ENCODE peak calls at places on chromosome 13, in eight cellular contexts. One of them, this sample, is unnamed.

GRCh38 chr13:56400774-56401173 is 739.9 kb upstream of the PRR20A start:
- DNase-seq in T-helper 2 cell: no peak
- DNase-seq in stimulated activated CD4-positive, alpha-beta T cell treated with anti-CD3 and anti-CD28 coated beads, TNF-alpha, amount 100 ng/mL, for 4 hours: no peak
- DNase-seq in stimulated activated naive CD4-positive, alpha-beta T cell: no peak
- DNase-seq in left cardiac atrium: no peak
- DNase-seq in heart right ventricle: no peak
- DNase-seq in activated CD8-positive, alpha-beta memory T cell treated with anti-CD3 and anti-CD28 coated beads for 1 hour: no peak
- DNase-seq in AG08396: no peak
- DNase-seq in this sample: no peak

GRCh38 chr13:20891034-20891433 is 11.5 kb downstream of the XPO4 start:
- DNase-seq in AG08396: no peak
- DNase-seq in T-helper 2 cell: no peak
- DNase-seq in left cardiac atrium: no peak
- DNase-seq in stimulated activated CD4-positive, alpha-beta T cell treated with anti-CD3 and anti-CD28 coated beads, TNF-alpha, amount 100 ng/mL, for 4 hours: no peak
- DNase-seq in heart right ventricle: no peak
- DNase-seq in activated CD8-positive, alpha-beta memory T cell treated with anti-CD3 and anti-CD28 coated beads for 1 hour: no peak
- DNase-seq in stimulated activated naive CD4-positive, alpha-beta T cell: no peak
- DNase-seq in this sample: no peak

GRCh38 chr13:33180009-33180804 is 105.3 kb downstream of the STARD13 start:
- DNase-seq in left cardiac atrium: no peak
- DNase-seq in stimulated activated CD4-positive, alpha-beta T cell treated with anti-CD3 and anti-CD28 coated beads, TNF-alpha, amount 100 ng/mL, for 4 hours: no peak
- DNase-seq in activated CD8-positive, alpha-beta memory T cell treated with anti-CD3 and anti-CD28 coated beads for 1 hour: no peak
- DNase-seq in AG08396: no peak
- DNase-seq in T-helper 2 cell: no peak
- DNase-seq in heart right ventricle: no peak
- DNase-seq in stimulated activated naive CD4-positive, alpha-beta T cell: no peak
- DNase-seq in this sample: no peak

GRCh38 chr13:48304132-48304876 is 753 bp downstream of the RB1 start:
- DNase-seq in AG08396: peak; percentile 57
- DNase-seq in stimulated activated naive CD4-positive, alpha-beta T cell: peak; percentile 35
- DNase-seq in heart right ventricle: peak; percentile 49
- DNase-seq in stimulated activated CD4-positive, alpha-beta T cell treated with anti-CD3 and anti-CD28 coated beads, TNF-alpha, amount 100 ng/mL, for 4 hours: no peak
- DNase-seq in T-helper 2 cell: no peak
- DNase-seq in activated CD8-positive, alpha-beta memory T cell treated with anti-CD3 and anti-CD28 coated beads for 1 hour: no peak
- DNase-seq in left cardiac atrium: peak; percentile 50
- DNase-seq in this sample: peak; percentile 8

GRCh38 chr13:42615691-42616090 is 41.7 kb downstream of the TNFSF11 start:
- DNase-seq in activated CD8-positive, alpha-beta memory T cell treated with anti-CD3 and anti-CD28 coated beads for 1 hour: no peak
- DNase-seq in stimulated activated naive CD4-positive, alpha-beta T cell: no peak
- DNase-seq in heart right ventricle: no peak
- DNase-seq in AG08396: no peak
- DNase-seq in T-helper 2 cell: no peak
- DNase-seq in stimulated activated CD4-positive, alpha-beta T cell treated with anti-CD3 and anti-CD28 coated beads, TNF-alpha, amount 100 ng/mL, for 4 hours: no peak
- DNase-seq in left cardiac atrium: no peak
- DNase-seq in this sample: peak; percentile 77

GRCh38 chr13:78137404-78138142 is 218.9 kb upstream of the EDNRB start:
- DNase-seq in activated CD8-positive, alpha-beta memory T cell treated with anti-CD3 and anti-CD28 coated beads for 1 hour: no peak
- DNase-seq in stimulated activated CD4-positive, alpha-beta T cell treated with anti-CD3 and anti-CD28 coated beads, TNF-alpha, amount 100 ng/mL, for 4 hours: no peak
- DNase-seq in stimulated activated naive CD4-positive, alpha-beta T cell: peak; percentile 7
- DNase-seq in left cardiac atrium: no peak
- DNase-seq in heart right ventricle: no peak
- DNase-seq in T-helper 2 cell: no peak
- DNase-seq in AG08396: peak; percentile 53
- DNase-seq in this sample: peak; percentile 47

GRCh38 chr13:79775830-79776229 is 294.9 kb downstream of the NDFIP2 start:
- DNase-seq in AG08396: peak; percentile 62
- DNase-seq in stimulated activated naive CD4-positive, alpha-beta T cell: no peak
- DNase-seq in activated CD8-positive, alpha-beta memory T cell treated with anti-CD3 and anti-CD28 coated beads for 1 hour: no peak
- DNase-seq in stimulated activated CD4-positive, alpha-beta T cell treated with anti-CD3 and anti-CD28 coated beads, TNF-alpha, amount 100 ng/mL, for 4 hours: no peak
- DNase-seq in left cardiac atrium: no peak
- DNase-seq in T-helper 2 cell: no peak
- DNase-seq in heart right ventricle: peak; percentile 36
- DNase-seq in this sample: peak; percentile 42

GRCh38 chr13:111587249-111587648 is 266.8 kb downstream of the TEX29 start:
- DNase-seq in stimulated activated CD4-positive, alpha-beta T cell treated with anti-CD3 and anti-CD28 coated beads, TNF-alpha, amount 100 ng/mL, for 4 hours: no peak
- DNase-seq in heart right ventricle: no peak
- DNase-seq in left cardiac atrium: no peak
- DNase-seq in activated CD8-positive, alpha-beta memory T cell treated with anti-CD3 and anti-CD28 coated beads for 1 hour: no peak
- DNase-seq in AG08396: no peak
- DNase-seq in T-helper 2 cell: no peak
- DNase-seq in stimulated activated naive CD4-positive, alpha-beta T cell: no peak
- DNase-seq in this sample: no peak

GRCh38 chr13:77016241-77016812 is 10.6 kb downstream of the FBXL3 start:
- DNase-seq in heart right ventricle: no peak
- DNase-seq in T-helper 2 cell: no peak
- DNase-seq in left cardiac atrium: no peak
- DNase-seq in stimulated activated CD4-positive, alpha-beta T cell treated with anti-CD3 and anti-CD28 coated beads, TNF-alpha, amount 100 ng/mL, for 4 hours: no peak
- DNase-seq in stimulated activated naive CD4-positive, alpha-beta T cell: no peak
- DNase-seq in activated CD8-positive, alpha-beta memory T cell treated with anti-CD3 and anti-CD28 coated beads for 1 hour: no peak
- DNase-seq in AG08396: no peak
- DNase-seq in this sample: no peak

GRCh38 chr13:36297259-36297599 is 385 bp downstream of the CCDC169 start:
- DNase-seq in T-helper 2 cell: no peak
- DNase-seq in activated CD8-positive, alpha-beta memory T cell treated with anti-CD3 and anti-CD28 coated beads for 1 hour: no peak
- DNase-seq in left cardiac atrium: no peak
- DNase-seq in heart right ventricle: no peak
- DNase-seq in stimulated activated naive CD4-positive, alpha-beta T cell: no peak
- DNase-seq in AG08396: peak; percentile 32
- DNase-seq in stimulated activated CD4-positive, alpha-beta T cell treated with anti-CD3 and anti-CD28 coated beads, TNF-alpha, amount 100 ng/mL, for 4 hours: no peak
- DNase-seq in this sample: peak; percentile 28

GRCh38 chr13:45482571-45483173 is 17.9 kb downstream of the COG3 start:
- DNase-seq in stimulated activated CD4-positive, alpha-beta T cell treated with anti-CD3 and anti-CD28 coated beads, TNF-alpha, amount 100 ng/mL, for 4 hours: no peak
- DNase-seq in heart right ventricle: no peak
- DNase-seq in T-helper 2 cell: no peak
- DNase-seq in activated CD8-positive, alpha-beta memory T cell treated with anti-CD3 and anti-CD28 coated beads for 1 hour: no peak
- DNase-seq in AG08396: no peak
- DNase-seq in stimulated activated naive CD4-positive, alpha-beta T cell: no peak
- DNase-seq in left cardiac atrium: no peak
- DNase-seq in this sample: no peak

GRCh38 chr13:80473695-80474094 is 132.8 kb upstream of the SPRY2 start:
- DNase-seq in activated CD8-positive, alpha-beta memory T cell treated with anti-CD3 and anti-CD28 coated beads for 1 hour: no peak
- DNase-seq in T-helper 2 cell: no peak
- DNase-seq in stimulated activated naive CD4-positive, alpha-beta T cell: no peak
- DNase-seq in stimulated activated CD4-positive, alpha-beta T cell treated with anti-CD3 and anti-CD28 coated beads, TNF-alpha, amount 100 ng/mL, for 4 hours: no peak
- DNase-seq in left cardiac atrium: no peak
- DNase-seq in heart right ventricle: no peak
- DNase-seq in AG08396: no peak
- DNase-seq in this sample: peak; percentile 27

GRCh38 chr13:23469901-23470525 is 36.5 kb upstream of the SACS start:
- DNase-seq in heart right ventricle: no peak
- DNase-seq in stimulated activated naive CD4-positive, alpha-beta T cell: no peak
- DNase-seq in activated CD8-positive, alpha-beta memory T cell treated with anti-CD3 and anti-CD28 coated beads for 1 hour: no peak
- DNase-seq in T-helper 2 cell: no peak
- DNase-seq in stimulated activated CD4-positive, alpha-beta T cell treated with anti-CD3 and anti-CD28 coated beads, TNF-alpha, amount 100 ng/mL, for 4 hours: no peak
- DNase-seq in AG08396: peak; percentile 31
- DNase-seq in left cardiac atrium: no peak
- DNase-seq in this sample: no peak